ENCODE peak calls at places on chromosome 3, in four cellular contexts. One of them, this sample, is unnamed.
A peak's percentile ranks its signal among the peaks of the same experiment; 100 is the strongest.

GRCh38 chr3:169458323-169458722 is 205.2 kb downstream of the MECOM start:
- DNase-seq in OCI-LY7: no peak
- DNase-seq in pancreas: no peak
- DNase-seq in H9: no peak
- DNase-seq in this sample: no peak

GRCh38 chr3:126752303-126753190 is 48.5 kb downstream of the CHCHD6 start:
- DNase-seq in OCI-LY7: peak; percentile 66
- DNase-seq in pancreas: peak; percentile 70
- DNase-seq in H9: peak; percentile 94
- DNase-seq in this sample: peak; percentile 80

GRCh38 chr3:182241777-182242556 is 530.2 kb downstream of the SOX2 start:
- DNase-seq in OCI-LY7: no peak
- DNase-seq in pancreas: no peak
- DNase-seq in H9: no peak
- DNase-seq in this sample: peak; percentile 38

GRCh38 chr3:16309558-16309957 is 44.5 kb downstream of the OXNAD1 start:
- DNase-seq in OCI-LY7: no peak
- DNase-seq in pancreas: no peak
- DNase-seq in H9: no peak
- DNase-seq in this sample: no peak

GRCh38 chr3:161104561-161105551 is at the start of gene B3GALNT1:
- DNase-seq in OCI-LY7: no peak
- DNase-seq in pancreas: peak; percentile 64
- DNase-seq in H9: peak; percentile 75
- DNase-seq in this sample: peak; percentile 90

GRCh38 chr3:71962561-71963240 is 177.8 kb upstream of the PROK2 start:
- DNase-seq in OCI-LY7: no peak
- DNase-seq in pancreas: no peak
- DNase-seq in H9: no peak
- DNase-seq in this sample: no peak

GRCh38 chr3:169100616-169101015 is 562.9 kb downstream of the MECOM start:
- DNase-seq in OCI-LY7: no peak
- DNase-seq in pancreas: no peak
- DNase-seq in H9: no peak
- DNase-seq in this sample: no peak

GRCh38 chr3:116445291-116445841 is at the start of gene LSAMP:
- DNase-seq in OCI-LY7: no peak
- DNase-seq in pancreas: no peak
- DNase-seq in H9: peak; percentile 81
- DNase-seq in this sample: peak; percentile 33

GRCh38 chr3:127714151-127714571 is 41.4 kb downstream of the ABTB1 start:
- DNase-seq in OCI-LY7: no peak
- DNase-seq in pancreas: no peak
- DNase-seq in H9: no peak
- DNase-seq in this sample: no peak

GRCh38 chr3:104291878-104292277 is 1074.8 kb upstream of the ALCAM start:
- DNase-seq in OCI-LY7: peak; percentile 8
- DNase-seq in pancreas: no peak
- DNase-seq in H9: no peak
- DNase-seq in this sample: no peak

GRCh38 chr3:120568624-120569023 is 27.5 kb upstream of the NDUFB4 start:
- DNase-seq in OCI-LY7: no peak
- DNase-seq in pancreas: no peak
- DNase-seq in H9: no peak
- DNase-seq in this sample: no peak

GRCh38 chr3:127535901-127536817 is 54.4 kb downstream of the TPRA1 start:
- DNase-seq in OCI-LY7: no peak
- DNase-seq in pancreas: no peak
- DNase-seq in H9: no peak
- DNase-seq in this sample: peak; percentile 64

GRCh38 chr3:119255214-119255613 is 14.5 kb upstream of the B4GALT4 start:
- DNase-seq in OCI-LY7: no peak
- DNase-seq in pancreas: no peak
- DNase-seq in H9: no peak
- DNase-seq in this sample: no peak

GRCh38 chr3:31456373-31456772 is 76.4 kb upstream of the STT3B start:
- DNase-seq in OCI-LY7: no peak
- DNase-seq in pancreas: no peak
- DNase-seq in H9: no peak
- DNase-seq in this sample: peak; percentile 56

GRCh38 chr3:152447509-152447908 is 178.8 kb downstream of the MBNL1 start:
- DNase-seq in OCI-LY7: no peak
- DNase-seq in pancreas: no peak
- DNase-seq in H9: no peak
- DNase-seq in this sample: no peak

GRCh38 chr3:152362086-152362485 is 93.4 kb downstream of the MBNL1 start:
- DNase-seq in OCI-LY7: no peak
- DNase-seq in pancreas: no peak
- DNase-seq in H9: no peak
- DNase-seq in this sample: no peak

GRCh38 chr3:17182158-17182557 is 297.4 kb downstream of the PLCL2 start:
- DNase-seq in OCI-LY7: peak; percentile 32
- DNase-seq in pancreas: no peak
- DNase-seq in H9: no peak
- DNase-seq in this sample: no peak

GRCh38 chr3:13582366-13583250 is 33.7 kb downstream of the FBLN2 start:
- DNase-seq in OCI-LY7: no peak
- DNase-seq in pancreas: no peak
- DNase-seq in H9: no peak
- DNase-seq in this sample: no peak

GRCh38 chr3:13578246-13578645 is 29.3 kb downstream of the FBLN2 start:
- DNase-seq in OCI-LY7: no peak
- DNase-seq in pancreas: no peak
- DNase-seq in H9: no peak
- DNase-seq in this sample: no peak

GRCh38 chr3:13579089-13579488 is 30.2 kb downstream of the FBLN2 start:
- DNase-seq in OCI-LY7: no peak
- DNase-seq in pancreas: no peak
- DNase-seq in H9: no peak
- DNase-seq in this sample: no peak

GRCh38 chr3:13581485-13582365 is 32.8 kb downstream of the FBLN2 start:
- DNase-seq in OCI-LY7: no peak
- DNase-seq in pancreas: no peak
- DNase-seq in H9: no peak
- DNase-seq in this sample: no peak

GRCh38 chr3:13580256-13581023 is 31.5 kb downstream of the FBLN2 start:
- DNase-seq in OCI-LY7: no peak
- DNase-seq in pancreas: no peak
- DNase-seq in H9: no peak
- DNase-seq in this sample: peak; percentile 2
- H3K27ac ChIP-seq in OCI-LY7: no peak overlapping the region
- H3K27ac ChIP-seq in pancreas: no peak overlapping the region
- H3K27ac ChIP-seq in H9: no peak overlapping the region
- H3K27ac ChIP-seq in this sample: no peak overlapping the region

GRCh38 chr3:64262574-64263114 is 37.4 kb upstream of the PRICKLE2 start:
- DNase-seq in OCI-LY7: no peak
- DNase-seq in pancreas: no peak
- DNase-seq in H9: no peak
- DNase-seq in this sample: no peak
- TF ChIP-seq CTCF in OCI-LY7: no peak
- TF ChIP-seq CTCF in pancreas: no peak
- TF ChIP-seq CTCF in H9: peak; percentile 57
- TF ChIP-seq CTCF in this sample: no peak

GRCh38 chr3:184559336-184559735 is 2.2 kb upstream of the EPHB3 start:
- DNase-seq in OCI-LY7: no peak
- DNase-seq in pancreas: peak; percentile 83
- DNase-seq in H9: no peak
- DNase-seq in this sample: peak; percentile 84

GRCh38 chr3:184560531-184560930 is 1.1 kb upstream of the EPHB3 start:
- DNase-seq in OCI-LY7: no peak
- DNase-seq in pancreas: no peak
- DNase-seq in H9: no peak
- DNase-seq in this sample: no peak

GRCh38 chr3:184562146-184562861 is 719 bp downstream of the EPHB3 start:
- DNase-seq in OCI-LY7: no peak
- DNase-seq in pancreas: peak; percentile 58
- DNase-seq in H9: no peak
- DNase-seq in this sample: no peak

GRCh38 chr3:184561329-184562145 is at the start of gene EPHB3:
- DNase-seq in OCI-LY7: peak; percentile 94
- DNase-seq in pancreas: peak; percentile 100
- DNase-seq in H9: peak; percentile 99
- DNase-seq in this sample: peak; percentile 98

DNA sequence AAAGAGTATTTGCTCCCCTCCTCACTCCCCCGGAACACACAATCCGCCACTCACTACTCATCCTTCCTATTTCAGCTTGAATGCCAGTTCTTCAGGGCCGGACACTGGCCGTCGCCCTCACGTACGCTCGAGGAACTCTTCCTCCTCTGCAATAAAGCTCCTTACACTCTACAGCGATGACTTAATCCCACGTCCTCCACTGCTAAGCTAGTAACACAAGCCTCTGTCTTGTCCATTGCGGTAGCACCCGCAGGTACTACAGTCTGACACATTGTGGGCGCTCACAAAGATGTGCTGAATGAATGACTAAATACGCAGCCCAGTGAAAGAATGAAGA is 625 bp upstream of the EPHB3 start:
- DNase-seq in OCI-LY7: no peak
- DNase-seq in pancreas: no peak
- DNase-seq in H9: no peak
- DNase-seq in this sample: peak; percentile 16
- H3K27ac ChIP-seq in OCI-LY7: no peak overlapping the region
- H3K27ac ChIP-seq in pancreas: no peak overlapping the region
- H3K27ac ChIP-seq in H9: no peak overlapping the region
- H3K27ac ChIP-seq in this sample: no peak overlapping the region

GRCh38 chr3:125582707-125583106 is 12.6 kb downstream of the OSBPL11 start:
- DNase-seq in OCI-LY7: peak; percentile 22
- DNase-seq in pancreas: no peak
- DNase-seq in H9: no peak
- DNase-seq in this sample: no peak
- TF ChIP-seq CTCF in OCI-LY7: peak; percentile 74
- TF ChIP-seq CTCF in pancreas: peak; percentile 8
- TF ChIP-seq CTCF in H9: no peak
- TF ChIP-seq CTCF in this sample: no peak

GRCh38 chr3:33134026-33134625 is 20.3 kb downstream of the CRTAP start:
- DNase-seq in OCI-LY7: no peak
- DNase-seq in pancreas: no peak
- DNase-seq in H9: no peak
- DNase-seq in this sample: no peak
- H3K27ac ChIP-seq in OCI-LY7: no peak overlapping the region
- H3K27ac ChIP-seq in pancreas: no peak overlapping the region
- H3K27ac ChIP-seq in H9: no peak overlapping the region
- H3K27ac ChIP-seq in this sample: no peak overlapping the region

GRCh38 chr3:155753038-155753647 is 8.3 kb upstream of the PLCH1 start:
- DNase-seq in OCI-LY7: peak; percentile 51
- DNase-seq in pancreas: no peak
- DNase-seq in H9: no peak
- DNase-seq in this sample: no peak
- TF ChIP-seq CTCF in OCI-LY7: peak; percentile 84
- TF ChIP-seq CTCF in pancreas: no peak
- TF ChIP-seq CTCF in H9: peak; percentile 77
- TF ChIP-seq CTCF in this sample: no peak

GRCh38 chr3:189338366-189338765 is 166.6 kb downstream of the TPRG1 start:
- DNase-seq in OCI-LY7: no peak
- DNase-seq in pancreas: no peak
- DNase-seq in H9: no peak
- DNase-seq in this sample: no peak

GRCh38 chr3:189330066-189330465 is 158.3 kb downstream of the TPRG1 start:
- DNase-seq in OCI-LY7: no peak
- DNase-seq in pancreas: no peak
- DNase-seq in H9: no peak
- DNase-seq in this sample: no peak

GRCh38 chr3:189337672-189338071 is 165.9 kb downstream of the TPRG1 start:
- DNase-seq in OCI-LY7: no peak
- DNase-seq in pancreas: no peak
- DNase-seq in H9: no peak
- DNase-seq in this sample: no peak

GRCh38 chr3:189331002-189331418 is 159.2 kb downstream of the TPRG1 start:
- DNase-seq in OCI-LY7: no peak
- DNase-seq in pancreas: no peak
- DNase-seq in H9: no peak
- DNase-seq in this sample: no peak

GRCh38 chr3:189334064-189334920 is 162.5 kb downstream of the TPRG1 start:
- DNase-seq in OCI-LY7: no peak
- DNase-seq in pancreas: no peak
- DNase-seq in H9: no peak
- DNase-seq in this sample: no peak
- H3K27ac ChIP-seq in OCI-LY7: no peak overlapping the region
- H3K27ac ChIP-seq in pancreas: no peak overlapping the region
- H3K27ac ChIP-seq in H9: no peak overlapping the region
- H3K27ac ChIP-seq in this sample: no peak overlapping the region

This sample was measured in left lung.